ENCODE peak calls at places on chromosomes 13 and 19, in six cellular contexts. G is psoas muscle, L is iPS DF 6.9, Z is cardiac muscle cell, O is OCI-LY7, D is fibroblast of lung. H is an unnamed sample.

GRCh38 chr13:99388334-99388923 is 81.2 kb upstream of the GPR183 start:
- DNase-seq in O (no peak), L (no peak), D (no peak), Z (no peak), G (no peak), H (no peak)

GRCh38 chr13:35768126-35768525 is 291.6 kb upstream of the MAB21L1 start:
- DNase-seq in L (no peak), Z (no peak), O (no peak), D (no peak), G (no peak), H (no peak)

GRCh38 chr13:72168126-72168525 is 301.1 kb upstream of the DACH1 start:
- DNase-seq in G (no peak), Z (no peak), L (no peak), O (no peak), D (no peak), H (no peak)

GRCh38 chr13:75129331-75129730 is 352.6 kb downstream of the TBC1D4 start:
- DNase-seq in O (no peak), Z (no peak), G (no peak), L (no peak), D (no peak), H (no peak)

GRCh38 chr13:30905932-30906383 is at the start of gene MEDAG:
- DNase-seq in D (peak; percentile 78), Z (no peak), L (no peak), O (no peak), G (peak; percentile 92), H (peak; percentile 48)

GRCh38 chr19:55549500-55550320 is 4.4 kb upstream of the SBK3 start:
- DNase-seq in G (peak; percentile 91), D (peak; percentile 90), L (no peak), O (peak; percentile 34), Z (no peak), H (peak; percentile 48)

GRCh38 chr13:107370036-107370785 is 802.3 kb upstream of the ARGLU1 start:
- DNase-seq in L (no peak), O (no peak), Z (no peak), D (peak; percentile 78), G (no peak), H (no peak)

GRCh38 chr19:29694669-29695627 is 20.1 kb downstream of the C19orf12 start:
- DNase-seq in D (peak; percentile 71), O (peak; percentile 60), Z (peak; percentile 83), G (peak; percentile 95), L (peak; percentile 58), H (peak; percentile 75)

GRCh38 chr19:38805180-38805579 is 7.6 kb downstream of the LGALS4 start:
- DNase-seq in O (no peak), G (no peak), D (no peak), Z (no peak), L (no peak), H (no peak)

GRCh38 chr19:571127-571974 is 1.0 kb upstream of the BSG start:
- DNase-seq in O (peak; percentile 74), Z (peak; percentile 38), D (peak; percentile 40), L (no peak), G (no peak), H (peak; percentile 31)

DNA sequence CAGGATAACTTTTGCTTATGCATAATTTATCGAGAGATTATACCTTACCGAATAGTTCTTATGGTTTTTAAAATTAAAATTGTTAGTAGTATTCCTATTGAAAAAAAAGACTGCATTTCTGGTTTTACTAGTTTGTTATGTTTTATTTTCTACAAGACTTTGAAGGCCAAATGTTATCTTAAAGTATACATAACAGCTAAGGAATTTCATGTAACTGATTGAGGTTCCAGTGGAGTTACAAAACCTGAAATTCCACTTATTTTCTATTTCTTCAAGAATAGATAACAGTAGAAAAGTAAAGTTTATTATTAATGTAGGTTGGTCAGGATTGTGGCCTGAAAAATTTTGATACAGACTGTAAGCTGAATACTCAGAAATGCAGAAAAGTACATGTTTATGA is 1216.0 kb upstream of the PCDH20 start:
- DNase-seq in D (no peak), G (no peak), O (no peak), Z (no peak), L (no peak), H (no peak)
- H3K4me3 ChIP-seq in D (no peak overlapping the region), G (no peak overlapping the region), O (no peak overlapping the region), Z (no peak overlapping the region), L (no peak overlapping the region), H (no peak overlapping the region)

DNA sequence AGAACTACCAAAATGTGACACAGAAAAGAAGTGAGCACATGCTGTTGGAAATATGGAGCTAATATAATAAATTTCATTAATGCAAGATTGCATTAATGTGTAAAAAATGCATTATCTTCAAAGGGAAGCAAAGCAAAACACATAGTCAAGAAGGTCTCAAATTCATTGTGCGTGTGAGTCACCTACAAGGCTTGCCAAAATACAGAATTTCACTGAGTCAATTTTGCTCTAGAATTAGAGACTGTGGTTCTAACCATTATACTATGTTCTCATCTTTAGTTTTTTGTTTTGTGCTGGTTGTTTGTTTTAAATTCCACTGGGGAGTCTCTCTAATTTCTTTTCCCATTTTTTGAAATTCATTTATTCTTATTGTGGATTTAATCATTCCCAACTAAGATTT is 149.8 kb upstream of the SLITRK1 start:
- DNase-seq in D (no peak), O (no peak), G (no peak), L (no peak), Z (no peak), H (no peak)
- H3K4me1 ChIP-seq in D (no peaks in the 10 kb centered on the region), O (no peaks in the 10 kb centered on the region), G (no peaks in the 10 kb centered on the region), L (no peaks in the 10 kb centered on the region), Z (no peaks in the 10 kb centered on the region), H (no peaks in the 10 kb centered on the region)

GRCh38 chr19:52748336-52748950 is 13.6 kb upstream of the ZNF611 start:
- DNase-seq in G (no peak), D (peak; percentile 65), O (peak; percentile 66), Z (peak; percentile 68), L (no peak), H (peak; percentile 37)
- H3K4me3 ChIP-seq in G (no peak overlapping the region), D (no peak overlapping the region), O (no peak overlapping the region), Z (no peak overlapping the region), L (peak overlapping the region; percentile 29), H (no peak overlapping the region)

DNA sequence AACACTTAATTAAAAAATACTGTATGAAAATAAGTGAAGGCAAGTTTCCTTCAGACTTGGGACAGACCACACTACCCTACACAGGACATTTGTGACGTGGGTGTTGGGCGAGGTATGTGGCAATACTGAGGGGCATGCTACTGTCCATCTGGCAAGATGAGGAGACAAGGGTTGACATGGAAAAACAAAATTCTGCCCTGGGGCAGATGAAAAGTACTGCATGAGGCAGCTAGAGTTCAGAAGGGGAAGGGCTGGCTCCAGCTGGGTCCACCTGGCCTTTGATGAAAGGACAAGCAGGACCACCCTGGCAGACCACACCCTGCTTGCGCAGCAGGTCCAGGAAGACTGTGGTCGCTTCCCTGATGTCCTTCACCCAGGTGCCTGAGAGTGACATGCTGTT is 43.2 kb downstream of the LATS2 start:
- DNase-seq in L (no peak), D (no peak), G (no peak), O (no peak), Z (no peak), H (no peak)
- H3K4me1 ChIP-seq in L (no peaks in the 10 kb centered on the region), D (peaks cover 30% of the 10 kb centered on the region), G (peaks cover 72% of the 10 kb centered on the region), O (no peaks in the 10 kb centered on the region), Z (peaks cover 13% of the 10 kb centered on the region), H (peaks cover 70% of the 10 kb centered on the region)

H was measured in thyroid gland.